ENCODE peak calls at places on chromosomes 11 and 22, in four cellular contexts. S is HepG2, T is A549, R is K562. Y is an unnamed sample. For H3K4me1, the result is how much of the 10 kb centered on the place peaks cover.

GRCh38 chr22:38314992-38315800 is 2.0 kb downstream of the CSNK1E start:
- DNase-seq in S (no peak), R (no peak), T (no peak), Y (peak)

GRCh38 chr11:115159122-115159665 is 345.0 kb downstream of the CADM1 start:
- DNase-seq in T (no peak), R (no peak), S (no peak), Y (no peak)

GRCh38 chr11:8259316-8259995 is 4.2 kb downstream of the LMO1 start:
- DNase-seq in T (no peak), S (no peak), R (no peak), Y (no peak)

GRCh38 chr11:47378011-47378835 is at the start of gene SPI1:
- DNase-seq in R (peak), S (no peak), T (no peak), Y (no peak)

GRCh38 chr11:74429205-74429604 is 31.0 kb upstream of the PGM2L1 start:
- DNase-seq in T (no peak), R (no peak), S (no peak), Y (no peak)

GRCh38 chr11:43632171-43632570 is 48.4 kb upstream of the HSD17B12 start:
- DNase-seq in S (no peak), T (no peak), R (no peak), Y (peak)

GRCh38 chr22:24445481-24446290 is 18.3 kb downstream of the ADORA2A start:
- DNase-seq in T (no peak), S (peak), R (peak), Y (no peak)

GRCh38 chr11:64250875-64251721 is at the start of gene PLCB3:
- DNase-seq in S (no peak), R (peak), T (no peak), Y (no peak)

GRCh38 chr11:20158597-20159257 is 1.5 kb downstream of the DBX1 start:
- DNase-seq in T (peak), S (peak), R (peak), Y (peak)

GRCh38 chr11:65293909-65294381 is 20.7 kb upstream of the CDC42EP2 start:
- DNase-seq in R (no peak), T (no peak), S (no peak), Y (no peak)

GRCh38 chr11:32438883-32439487 is 3.6 kb upstream of the WT1 start:
- DNase-seq in R (no peak), T (no peak), S (no peak), Y (no peak)
- H3K4me1 ChIP-seq in R (under half), T (under half), S (under half), Y (under half)

DNA sequence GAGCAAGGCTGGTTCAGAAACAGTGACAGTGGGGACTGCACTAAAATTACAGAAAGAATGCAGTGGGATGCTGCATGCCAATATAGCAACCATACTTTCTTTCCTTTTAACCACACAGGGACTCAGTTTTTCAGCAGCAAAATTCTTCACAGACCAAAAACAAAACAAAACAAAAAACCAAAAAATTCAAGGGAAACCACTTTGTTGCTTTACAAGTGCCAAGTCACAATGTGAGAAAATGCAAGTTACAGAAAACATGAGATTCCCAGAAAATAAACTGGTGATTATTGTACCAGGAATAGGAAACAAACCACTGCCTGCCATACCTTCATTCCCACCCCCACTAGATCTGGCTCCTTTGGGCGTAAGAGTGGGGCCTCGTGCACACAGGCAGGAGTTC is 52.6 kb downstream of the TENM4 start:
- DNase-seq in R (no peak), T (no peak), S (no peak), Y (no peak)
- TF ChIP-seq MAZ in R (no peak), T (no peak), S (no peak), Y (no peak)

GRCh38 chr22:44030702-44031082 is 6.6 kb downstream of the PARVB start:
- DNase-seq in T (no peak), R (peak), S (no peak), Y (no peak)

GRCh38 chr22:44029069-44029468 is 5.0 kb downstream of the PARVB start:
- DNase-seq in R (no peak), S (no peak), T (no peak), Y (no peak)

GRCh38 chr22:44032126-44032730 is 8.1 kb downstream of the PARVB start:
- DNase-seq in R (no peak), T (no peak), S (no peak), Y (peak)

GRCh38 chr22:44031111-44031963 is 7.2 kb downstream of the PARVB start:
- DNase-seq in R (no peak), T (no peak), S (no peak), Y (no peak)

GRCh38 chr22:44030051-44030701 is 6.1 kb downstream of the PARVB start:
- DNase-seq in R (no peak), S (no peak), T (no peak), Y (no peak)
- H3K4me1 ChIP-seq in R (under half), S (under half), T (under half), Y (under half)

DNA sequence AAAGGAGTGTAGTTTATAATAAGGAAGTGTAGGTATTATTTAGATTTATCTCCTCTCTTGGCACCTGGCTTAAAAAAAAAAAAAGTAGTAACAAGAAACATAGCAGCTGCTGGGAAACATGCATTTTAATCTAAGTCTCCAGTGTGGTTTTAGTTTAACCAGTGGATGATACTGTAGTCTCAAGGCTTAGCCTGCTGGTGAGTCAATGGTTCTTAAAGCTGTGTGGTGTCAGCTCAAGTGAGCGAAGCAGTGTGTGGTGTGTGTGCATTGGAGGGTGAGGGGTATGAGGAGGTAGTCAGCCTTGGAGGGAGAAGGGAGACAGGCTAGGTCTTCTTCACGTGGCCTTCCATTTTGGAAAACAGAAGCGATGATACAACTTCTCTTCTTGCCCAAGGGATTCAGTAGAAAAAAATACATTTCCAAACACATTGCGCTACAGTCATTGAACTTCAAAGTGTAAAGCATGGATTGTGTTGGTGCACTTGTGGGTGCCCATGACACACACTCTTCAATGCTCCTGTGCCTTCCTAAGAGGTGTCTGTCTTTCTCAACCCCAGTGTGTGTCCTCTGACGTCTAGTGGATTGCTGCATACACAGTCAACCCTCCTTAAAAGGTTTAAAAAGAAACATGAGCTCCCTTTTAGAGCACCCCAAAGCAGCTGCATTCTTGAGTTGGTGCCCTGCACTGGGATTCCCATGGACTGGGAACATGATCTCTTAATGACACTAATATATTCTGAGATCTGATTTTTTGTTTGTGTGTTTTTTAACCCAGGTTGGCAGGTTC is 40.1 kb downstream of the ZBTB16 start:
- DNase-seq in R (no peak), T (no peak), S (no peak), Y (no peak)
- TF ChIP-seq MAZ in R (no peak), T (no peak), S (no peak), Y (no peak)

GRCh38 chr11:68505596-68505995 is 45.0 kb downstream of the PPP6R3 start:
- DNase-seq in T (no peak), R (no peak), S (no peak), Y (peak)
- H3K4me1 ChIP-seq in T (under half), R (under half), S (under half), Y (under half)

Y was measured in IMR-90.